ENCODE peak calls at places on chromosomes 1 and 21, in eight cellular contexts. I is ovary, F is sigmoid colon, M is IMR-90, G is heart left ventricle, L is body of pancreas, C is spleen, K is testis. B is an unnamed sample.

GRCh38 chr21:45140346-45140940 is 66.1 kb downstream of the ADARB1 start:
- DNase-seq in K (peak; percentile 86), L (peak; percentile 77), G (peak; percentile 83), M (peak; percentile 95), F (peak; percentile 87), I (peak; percentile 72), C (peak; percentile 86), B (peak; percentile 91)

GRCh38 chr1:207868252-207868768 is 42.6 kb downstream of the CD34 start:
- DNase-seq in L (peak; percentile 66), K (peak; percentile 71), G (peak; percentile 60), I (peak; percentile 71), C (peak; percentile 87), F (peak; percentile 80), M (no peak), B (peak; percentile 72)

GRCh38 chr1:93676424-93676823 is 5.2 kb downstream of the BCAR3 start:
- DNase-seq in I (peak; percentile 60), C (no peak), G (peak; percentile 64), F (no peak), M (no peak), L (no peak), K (no peak), B (no peak)

GRCh38 chr1:1067284-1068076 is 6.6 kb downstream of the RNF223 start:
- DNase-seq in L (peak; percentile 59), C (no peak), G (no peak), K (no peak), I (no peak), F (no peak), M (no peak), B (no peak)

GRCh38 chr1:65068202-65069011 is 79.6 kb upstream of the AK4 start:
- DNase-seq in G (no peak), I (no peak), F (no peak), C (no peak), K (peak; percentile 32), L (peak; percentile 37), M (peak; percentile 4), B (no peak)

GRCh38 chr1:66725885-66726665 is 26.2 kb upstream of the DYNLT5 start:
- DNase-seq in G (peak; percentile 38), M (peak; percentile 81), L (peak; percentile 43), C (peak; percentile 59), I (peak; percentile 29), K (peak; percentile 71), F (no peak), B (peak; percentile 53)

GRCh38 chr1:70961374-70961773 is 86.2 kb downstream of the PTGER3 start:
- DNase-seq in F (no peak), M (no peak), C (no peak), I (no peak), L (no peak), G (no peak), K (no peak), B (no peak)

GRCh38 chr1:41240806-41241747 is 1.0 kb downstream of the SCMH1 start:
- DNase-seq in I (peak; percentile 62), K (peak; percentile 70), M (peak; percentile 17), G (peak; percentile 64), C (peak; percentile 92), L (peak; percentile 80), F (peak; percentile 84), B (peak; percentile 71)

GRCh38 chr1:45554198-45554597 is 3.6 kb downstream of the AKR1A1 start:
- DNase-seq in G (no peak), M (no peak), L (no peak), C (no peak), I (no peak), F (no peak), K (no peak), B (no peak)

GRCh38 chr1:32010246-32010645 is 3.4 kb upstream of the KHDRBS1 start:
- DNase-seq in M (no peak), K (no peak), C (no peak), I (no peak), G (no peak), F (no peak), L (no peak), B (no peak)

GRCh38 chr1:115507916-115508315 is 133.9 kb upstream of the VANGL1 start:
- DNase-seq in K (no peak), M (no peak), F (no peak), I (no peak), G (no peak), L (no peak), C (no peak), B (no peak)

GRCh38 chr1:94285026-94285654 is 47.8 kb upstream of the ARHGAP29 start:
- DNase-seq in L (no peak), G (no peak), M (peak; percentile 54), C (no peak), F (no peak), K (no peak), I (no peak), B (no peak)

DNA sequence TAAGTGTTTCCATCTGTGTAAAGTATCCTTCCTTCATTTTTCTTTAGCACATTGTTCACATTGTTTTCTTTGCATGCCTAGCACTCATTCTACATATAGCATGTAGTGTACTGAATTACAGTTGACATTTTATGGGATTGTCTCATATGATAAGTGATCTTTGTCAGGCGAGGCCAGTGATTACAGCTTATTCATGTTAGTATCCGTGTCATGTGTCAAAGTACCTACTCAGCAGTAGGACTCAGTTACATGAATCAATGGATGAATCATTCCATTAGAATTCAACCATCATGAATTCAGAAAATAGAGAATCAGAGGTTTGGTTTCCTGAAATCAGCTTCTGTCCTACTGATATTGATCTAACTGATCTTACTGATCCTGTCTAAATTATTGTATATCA is 20.6 kb upstream of the HRNR start:
- DNase-seq in L (no peak), M (no peak), K (no peak), F (no peak), G (no peak), C (no peak), I (no peak), B (no peak)
- H3K9me3 ChIP-seq in L (no peaks in the 10 kb centered on the region), M (no peaks in the 10 kb centered on the region), K (no peaks in the 10 kb centered on the region), F (no peaks in the 10 kb centered on the region), G (no peaks in the 10 kb centered on the region), C (no peaks in the 10 kb centered on the region), I (no peaks in the 10 kb centered on the region), B (no peaks in the 10 kb centered on the region)

GRCh38 chr1:112708489-112708888 is 1.6 kb upstream of the RHOC start:
- DNase-seq in C (no peak), M (no peak), I (no peak), F (peak; percentile 46), L (no peak), G (no peak), K (no peak), B (no peak)

GRCh38 chr1:112708002-112708448 is 1.1 kb upstream of the RHOC start:
- DNase-seq in L (no peak), M (no peak), C (peak; percentile 71), I (no peak), F (peak; percentile 52), G (no peak), K (no peak), B (no peak)

GRCh38 chr1:112704908-112705627 is 1.9 kb downstream of the RHOC start:
- DNase-seq in L (peak; percentile 90), I (peak; percentile 94), C (peak; percentile 89), G (peak; percentile 93), F (peak; percentile 97), M (peak; percentile 96), K (peak; percentile 95), B (peak; percentile 87)

GRCh38 chr1:112706505-112707216 is at the start of gene RHOC:
- DNase-seq in I (peak; percentile 75), L (peak; percentile 81), M (peak; percentile 56), G (peak; percentile 81), F (peak; percentile 85), K (peak; percentile 75), C (peak; percentile 93), B (peak; percentile 68)

DNA sequence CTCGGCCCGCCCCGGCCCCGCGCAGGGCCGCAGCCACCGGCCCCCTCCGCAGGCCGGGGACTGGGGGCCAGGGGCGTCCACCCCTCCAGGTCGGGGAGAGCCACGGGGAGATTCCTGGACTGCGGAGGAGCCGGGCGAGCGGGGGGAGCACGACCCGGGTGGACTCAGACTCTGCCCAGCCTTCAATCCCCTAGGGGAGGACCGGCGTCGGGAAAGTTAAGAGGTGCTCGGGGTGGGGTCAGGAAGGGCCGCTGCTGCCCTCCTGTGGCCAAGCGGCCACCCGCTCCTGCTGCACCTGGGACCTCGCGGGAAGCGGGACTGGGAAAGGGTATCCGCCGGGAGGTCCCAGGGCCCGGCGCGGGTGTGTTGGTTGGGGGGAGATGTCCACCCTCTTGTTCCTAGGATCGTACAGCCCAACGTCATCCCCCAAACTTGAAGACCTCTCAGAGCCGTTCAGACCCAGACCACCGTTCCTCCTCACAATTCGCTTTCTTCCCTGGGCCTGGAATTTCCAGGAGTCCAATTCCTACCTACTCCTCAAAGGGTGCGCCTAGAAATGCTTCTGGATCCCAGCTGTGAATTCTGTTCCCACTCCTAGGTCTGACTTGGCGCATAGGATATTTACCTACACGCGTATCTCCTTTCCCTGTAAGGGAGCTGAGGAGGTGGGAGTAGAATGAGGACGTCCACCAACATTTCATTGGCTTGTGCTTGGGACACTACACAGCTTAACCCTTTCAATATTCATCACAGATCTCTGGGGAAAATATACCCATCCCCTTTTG is 482 bp upstream of the RHOC start:
- DNase-seq in K (peak; percentile 93), L (peak; percentile 92), C (peak; percentile 94), F (peak; percentile 95), M (peak; percentile 85), G (peak; percentile 93), I (peak; percentile 92), B (peak; percentile 90)
- TF ChIP-seq POLR2A in K (no peak), L (no peak), C (no peak), F (no peak), M (no peak), G (no peak), I (no peak), B (no peak)

DNA sequence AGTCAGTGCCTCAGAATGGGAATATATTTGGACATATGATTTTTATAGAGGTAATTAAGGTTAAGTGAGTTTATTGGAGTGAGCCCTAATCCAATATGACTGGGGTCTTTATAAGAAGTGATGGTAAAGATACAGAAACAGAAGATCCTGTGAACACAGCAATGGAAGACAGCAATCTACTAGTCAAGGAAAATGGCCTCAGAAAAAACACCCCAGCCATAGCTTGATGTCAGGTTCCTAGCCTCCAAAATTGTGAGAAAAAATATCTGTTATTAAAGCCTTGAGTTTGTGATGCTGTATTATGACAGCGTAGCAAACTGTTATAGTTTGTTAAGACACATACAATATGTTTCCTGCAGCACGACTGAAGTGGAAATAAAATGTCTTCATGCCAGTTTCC is 72.2 kb downstream of the JMJD4 start:
- DNase-seq in M (no peak), K (no peak), C (no peak), G (no peak), L (no peak), F (no peak), I (no peak), B (no peak)
- H3K9me3 ChIP-seq in M (peaks cover 63% of the 10 kb centered on the region), K (no peaks in the 10 kb centered on the region), C (peaks cover 100% of the 10 kb centered on the region), G (peaks cover 100% of the 10 kb centered on the region), L (no peaks in the 10 kb centered on the region), F (peaks cover 85% of the 10 kb centered on the region), I (peaks cover 19% of the 10 kb centered on the region), B (peaks cover 97% of the 10 kb centered on the region)

GRCh38 chr1:23868848-23869450 is 859 bp upstream of the FUCA1 start:
- DNase-seq in F (no peak), I (no peak), G (no peak), C (no peak), K (no peak), M (no peak), L (no peak), B (no peak)

GRCh38 chr1:23867542-23867952 is 543 bp downstream of the FUCA1 start:
- DNase-seq in M (no peak), K (no peak), I (no peak), G (peak; percentile 28), C (no peak), F (no peak), L (no peak), B (no peak)

GRCh38 chr1:23865543-23865930 is 2.6 kb downstream of the FUCA1 start:
- DNase-seq in M (peak; percentile 18), F (no peak), L (peak; percentile 9), C (no peak), I (no peak), K (no peak), G (peak; percentile 32), B (peak; percentile 59)

GRCh38 chr1:23869818-23870217 is 1.7 kb upstream of the FUCA1 start:
- DNase-seq in K (no peak), G (no peak), M (no peak), C (no peak), L (no peak), F (no peak), I (no peak), B (no peak)

GRCh38 chr1:23867953-23868847 is at the start of gene FUCA1:
- DNase-seq in F (peak; percentile 96), L (peak; percentile 96), M (peak; percentile 77), I (peak; percentile 95), K (peak; percentile 96), G (peak; percentile 94), C (peak; percentile 98), B (peak; percentile 91)
- TF ChIP-seq POLR2A in F (peak; percentile 53), L (peak; percentile 73), M (no peak), I (peak; percentile 54), K (peak; percentile 66), G (no peak), C (peak; percentile 46), B (peak; percentile 77)

B was measured in adrenal gland.